ENCODE peak calls at places on chromosome 3, in four cellular contexts. W is caudate nucleus, S is uterus, L is heart left ventricle. X is an unnamed sample.

GRCh38 chr3:115961390-115961789 is 338.1 kb downstream of the GAP43 start:
- DNase-seq in W (no peak), S (no peak), L (no peak), X (no peak)

GRCh38 chr3:127911421-127911931 is 3.6 kb upstream of the KBTBD12 start:
- DNase-seq in W (no peak), S (no peak), L (no peak), X (no peak)

GRCh38 chr3:171028025-171028778 is 1.7 kb upstream of the SLC2A2 start:
- DNase-seq in W (no peak), S (peak), L (peak), X (peak)

GRCh38 chr3:120093119-120093922 is 926 bp downstream of the GSK3B start:
- DNase-seq in W (no peak), S (no peak), L (peak), X (no peak)

GRCh38 chr3:52341123-52341522 is 25.0 kb downstream of the DNAH1 start:
- DNase-seq in W (no peak), S (no peak), L (peak), X (no peak)

GRCh38 chr3:165195628-165196576 is at the start of gene SLITRK3:
- DNase-seq in W (no peak), S (peak), L (no peak), X (no peak)

GRCh38 chr3:177237206-177237605 is 39.9 kb upstream of the TBL1XR1 start:
- DNase-seq in W (no peak), S (no peak), L (no peak), X (no peak)

GRCh38 chr3:56188201-56188600 is 280.1 kb downstream of the ERC2 start:
- DNase-seq in W (no peak), S (no peak), L (no peak), X (no peak)

GRCh38 chr3:159128628-159129027 is 326.8 kb downstream of the MFSD1 start:
- DNase-seq in W (no peak), S (no peak), L (no peak), X (no peak)

GRCh38 chr3:79517766-79518413 is 249.9 kb downstream of the ROBO1 start:
- DNase-seq in W (no peak), S (no peak), L (no peak), X (no peak)

GRCh38 chr3:61182648-61183047 is 68.6 kb downstream of the FHIT start:
- DNase-seq in W (no peak), S (no peak), L (no peak), X (no peak)

GRCh38 chr3:178060406-178060805 is 475.8 kb upstream of the KCNMB2 start:
- DNase-seq in W (no peak), S (peak), L (no peak), X (no peak)

GRCh38 chr3:137948400-137949072 is 61.4 kb upstream of the CLDN18 start:
- DNase-seq in W (no peak), S (no peak), L (no peak), X (no peak)

GRCh38 chr3:21531909-21532308 is 219.1 kb downstream of the ZNF385D start:
- DNase-seq in W (no peak), S (no peak), L (no peak), X (no peak)

GRCh38 chr3:4820296-4821121 is 158.7 kb upstream of the BHLHE40 start:
- DNase-seq in W (no peak), S (no peak), L (no peak), X (peak)

GRCh38 chr3:187919018-187919417 is 173.8 kb upstream of the BCL6 start:
- DNase-seq in W (no peak), S (no peak), L (no peak), X (peak)

GRCh38 chr3:42750834-42751233 is 22.2 kb downstream of the CCDC13 start:
- DNase-seq in W (no peak), S (no peak), L (no peak), X (no peak)

GRCh38 chr3:133890037-133890436 is 5.6 kb downstream of the RAB6B start:
- DNase-seq in W (no peak), S (no peak), L (no peak), X (no peak)

GRCh38 chr3:18223591-18224338 is 201.4 kb downstream of the SATB1 start:
- DNase-seq in W (no peak), S (no peak), L (no peak), X (no peak)

GRCh38 chr3:39208463-39209055 is 16.2 kb upstream of the XIRP1 start:
- DNase-seq in W (no peak), S (peak), L (no peak), X (peak)

GRCh38 chr3:110180733-110181132 is 843.4 kb upstream of the DPPA4 start:
- DNase-seq in W (no peak), S (peak), L (no peak), X (no peak)

GRCh38 chr3:159785276-159785675 is 203.4 kb upstream of the IL12A start:
- DNase-seq in W (no peak), S (no peak), L (no peak), X (no peak)

GRCh38 chr3:187968883-187969580 is 184.9 kb upstream of the LPP start:
- DNase-seq in W (no peak), S (no peak), L (no peak), X (no peak)

GRCh38 chr3:134033315-134033996 is 3.7 kb upstream of the SLCO2A1 start:
- DNase-seq in W (no peak), S (no peak), L (no peak), X (no peak)

GRCh38 chr3:45043715-45044299 is 17.7 kb downstream of the CLEC3B start:
- DNase-seq in W (no peak), S (peak), L (no peak), X (no peak)

GRCh38 chr3:135792174-135792573 is 173.4 kb upstream of the PPP2R3A start:
- DNase-seq in W (no peak), S (no peak), L (no peak), X (no peak)

GRCh38 chr3:156563900-156564682 is 9.2 kb upstream of the SSR3 start:
- DNase-seq in W (no peak), S (no peak), L (no peak), X (no peak)

GRCh38 chr3:156536524-156537316 is 18.2 kb downstream of the SSR3 start:
- DNase-seq in W (no peak), S (no peak), L (no peak), X (no peak)

GRCh38 chr3:14047027-14047426 is 77.6 kb downstream of the CHCHD4 start:
- DNase-seq in W (no peak), S (no peak), L (no peak), X (no peak)

GRCh38 chr3:14042680-14043079 is 82.0 kb downstream of the CHCHD4 start:
- DNase-seq in W (no peak), S (no peak), L (no peak), X (no peak)

DNA sequence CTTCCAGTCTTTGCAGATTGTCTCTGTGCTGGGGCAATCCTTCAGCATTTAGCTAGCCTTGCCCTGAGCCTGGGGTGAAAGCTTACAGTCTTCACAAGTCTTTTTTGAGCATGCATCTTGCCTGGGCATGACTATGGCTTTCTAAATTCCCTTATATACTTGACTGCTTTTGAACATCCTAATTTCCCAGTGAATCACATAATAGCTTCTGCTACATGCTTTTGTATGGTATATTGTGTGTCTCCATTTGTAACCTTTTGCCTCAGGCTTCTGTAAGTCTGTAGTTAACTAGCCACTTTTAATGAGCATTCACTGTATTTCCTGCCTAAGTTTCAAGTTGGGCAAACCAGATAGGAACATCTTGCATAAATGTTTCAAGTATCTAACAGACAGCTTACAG is 76.8 kb downstream of the CHCHD4 start:
- DNase-seq in W (no peak), S (no peak), L (no peak), X (no peak)
- H3K27ac ChIP-seq in W (no peak), S (no peak), L (no peak), X (no peak)

DNA sequence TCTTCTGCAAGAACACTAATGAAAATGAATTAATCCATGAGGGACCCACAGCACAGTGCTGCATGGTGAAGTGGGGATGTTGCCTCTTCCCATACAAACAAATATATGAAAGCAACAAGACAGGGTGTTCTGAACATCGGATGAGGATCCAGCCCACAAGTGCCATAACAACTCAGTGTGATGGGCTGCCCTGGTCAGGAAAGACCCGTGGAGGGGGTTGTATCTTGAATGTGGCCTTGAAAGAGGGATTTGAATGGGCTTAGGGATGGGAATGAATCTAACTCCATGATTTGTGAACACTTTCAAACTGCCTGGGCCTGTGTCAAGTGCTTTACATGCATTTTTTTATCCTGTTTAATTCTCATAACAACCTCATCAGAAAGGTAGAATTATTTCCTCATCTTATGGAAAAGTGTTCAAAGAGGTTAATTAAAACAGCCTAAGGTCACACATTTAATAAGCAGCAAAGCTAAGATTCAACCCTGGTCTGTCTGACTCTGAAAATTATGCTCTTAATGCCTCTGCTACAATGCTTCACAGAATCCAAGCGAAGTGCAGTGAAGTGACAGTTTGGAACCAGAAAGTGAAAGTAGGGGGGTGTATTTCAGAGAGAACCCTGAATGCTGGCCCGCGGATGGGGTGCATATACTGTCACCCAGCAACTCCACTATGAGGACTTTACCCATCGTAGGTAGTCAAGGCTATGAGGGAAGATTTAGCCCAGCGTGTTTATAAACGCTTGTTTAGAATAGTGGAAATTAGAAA is 65.6 kb upstream of the HEG1 start:
- DNase-seq in W (no peak), S (no peak), L (no peak), X (no peak)
- H3K27ac ChIP-seq in W (peak), S (no peak), L (no peak), X (no peak)

GRCh38 chr3:197512691-197513571 is 42.8 kb downstream of the BDH1 start:
- DNase-seq in W (no peak), S (no peak), L (no peak), X (no peak)

GRCh38 chr3:197511853-197512635 is 43.7 kb downstream of the BDH1 start:
- DNase-seq in W (no peak), S (no peak), L (no peak), X (no peak)

GRCh38 chr3:197513953-197514785 is 41.6 kb downstream of the BDH1 start:
- DNase-seq in W (no peak), S (no peak), L (no peak), X (no peak)

GRCh38 chr3:197516517-197516889 is 39.3 kb downstream of the BDH1 start:
- DNase-seq in W (no peak), S (no peak), L (no peak), X (no peak)

GRCh38 chr3:197514786-197515090 is 41.0 kb downstream of the BDH1 start:
- DNase-seq in W (no peak), S (no peak), L (no peak), X (no peak)
- H3K27ac ChIP-seq in W (no peak), S (no peak), L (no peak), X (no peak)

GRCh38 chr3:113218679-113219040 is 7.3 kb downstream of the BOC start:
- DNase-seq in W (no peak), S (no peak), L (no peak), X (no peak)

GRCh38 chr3:113219605-113220300 is 8.4 kb downstream of the BOC start:
- DNase-seq in W (no peak), S (no peak), L (no peak), X (no peak)

GRCh38 chr3:113214917-113215595 is 3.7 kb downstream of the BOC start:
- DNase-seq in W (no peak), S (no peak), L (no peak), X (no peak)

GRCh38 chr3:113216393-113216792 is 5.0 kb downstream of the BOC start:
- DNase-seq in W (no peak), S (no peak), L (no peak), X (no peak)

GRCh38 chr3:113218011-113218678 is 6.8 kb downstream of the BOC start:
- DNase-seq in W (no peak), S (no peak), L (no peak), X (no peak)
- H3K27ac ChIP-seq in W (no peak), S (peak), L (no peak), X (no peak)

DNA sequence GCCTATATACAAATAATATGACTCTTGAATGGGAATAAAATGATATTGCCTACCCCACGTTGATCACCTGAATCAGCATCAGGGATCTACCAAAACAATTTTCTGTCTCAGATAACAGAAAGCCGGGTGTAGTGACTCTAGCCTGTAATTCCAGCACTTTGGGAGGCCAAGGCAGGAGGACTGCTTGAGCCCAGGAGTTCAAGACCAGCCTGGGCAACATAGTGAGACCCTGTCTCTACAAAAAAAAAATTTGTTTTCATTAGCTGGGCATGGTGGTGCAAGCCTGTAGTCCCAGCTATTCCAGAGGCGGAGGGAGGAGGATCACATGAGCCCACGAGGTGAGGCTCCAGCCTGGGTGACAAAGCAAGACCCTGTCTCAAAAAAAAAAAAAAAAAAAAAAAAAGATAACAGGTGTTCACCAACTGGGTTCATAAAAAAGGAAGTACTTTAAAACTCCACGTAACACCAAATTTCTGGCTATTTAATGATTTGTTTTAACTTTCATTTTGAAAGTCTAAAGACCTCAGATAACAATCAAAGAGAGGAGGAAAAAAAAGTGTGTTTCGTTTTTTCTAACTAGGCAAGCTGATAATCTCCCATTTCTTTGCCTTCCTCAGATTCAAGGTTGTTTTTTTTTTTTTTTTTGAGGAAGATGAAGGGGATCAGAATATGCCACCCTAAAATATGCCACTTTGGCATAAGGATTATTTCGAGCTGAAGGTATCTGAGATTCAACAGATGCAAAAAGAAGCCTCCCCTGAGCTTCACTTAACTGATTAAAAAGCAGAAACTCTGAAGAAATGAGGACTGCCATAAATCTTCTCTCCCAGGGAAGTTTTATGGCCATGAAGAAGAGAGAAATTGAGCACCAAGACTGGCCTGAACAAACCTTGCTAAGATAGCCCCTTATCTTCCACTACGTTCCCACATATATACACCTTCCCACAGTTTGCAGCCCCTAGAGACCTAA is 44.1 kb downstream of the TRANK1 start:
- DNase-seq in W (no peak), S (no peak), L (no peak), X (no peak)
- H3K27ac ChIP-seq in W (no peak), S (no peak), L (no peak), X (peak)

GRCh38 chr3:99842826-99843589 is 25.3 kb downstream of the CMSS1 start:
- DNase-seq in W (no peak), S (no peak), L (no peak), X (no peak)
- H3K27ac ChIP-seq in W (no peak), S (peak), L (peak), X (no peak)

GRCh38 chr3:32818431-32819085 is 761 bp downstream of the TRIM71 start:
- DNase-seq in W (no peak), S (no peak), L (no peak), X (no peak)

GRCh38 chr3:32817561-32818430 is at the start of gene TRIM71:
- DNase-seq in W (no peak), S (no peak), L (no peak), X (no peak)

GRCh38 chr3:32819581-32820348 is 2.0 kb downstream of the TRIM71 start:
- DNase-seq in W (no peak), S (no peak), L (no peak), X (no peak)

GRCh38 chr3:32820430-32820829 is 2.6 kb downstream of the TRIM71 start:
- DNase-seq in W (no peak), S (no peak), L (no peak), X (no peak)

DNA sequence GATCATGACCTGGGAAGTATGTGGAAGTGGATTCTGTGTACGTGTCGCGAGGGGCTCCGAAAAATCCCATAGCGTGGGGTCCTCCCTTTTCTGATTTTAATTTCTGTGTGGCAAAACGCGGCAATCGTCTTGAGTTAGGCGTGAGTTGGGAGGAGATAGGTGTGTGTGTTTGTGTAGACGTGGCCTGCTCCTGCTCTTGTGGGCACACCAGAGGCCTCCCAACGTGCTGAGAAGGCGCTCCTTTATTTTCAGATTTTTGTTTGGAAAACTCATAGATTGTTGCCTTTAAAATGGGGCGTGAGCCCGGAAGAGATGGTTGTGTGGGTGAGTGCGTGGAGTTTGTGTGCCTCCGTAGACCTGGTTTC is 1.3 kb downstream of the TRIM71 start:
- DNase-seq in W (no peak), S (no peak), L (no peak), X (no peak)
- H3K27ac ChIP-seq in W (no peak), S (no peak), L (no peak), X (no peak)

GRCh38 chr3:197539651-197540051 is 16.1 kb downstream of the BDH1 start:
- DNase-seq in W (no peak), S (no peak), L (no peak), X (no peak)

GRCh38 chr3:197541756-197542539 is 13.8 kb downstream of the BDH1 start:
- DNase-seq in W (no peak), S (peak), L (no peak), X (no peak)

GRCh38 chr3:197545111-197545510 is 10.7 kb downstream of the BDH1 start:
- DNase-seq in W (no peak), S (no peak), L (no peak), X (no peak)

GRCh38 chr3:197540961-197541377 is 14.8 kb downstream of the BDH1 start:
- DNase-seq in W (no peak), S (no peak), L (no peak), X (no peak)

DNA sequence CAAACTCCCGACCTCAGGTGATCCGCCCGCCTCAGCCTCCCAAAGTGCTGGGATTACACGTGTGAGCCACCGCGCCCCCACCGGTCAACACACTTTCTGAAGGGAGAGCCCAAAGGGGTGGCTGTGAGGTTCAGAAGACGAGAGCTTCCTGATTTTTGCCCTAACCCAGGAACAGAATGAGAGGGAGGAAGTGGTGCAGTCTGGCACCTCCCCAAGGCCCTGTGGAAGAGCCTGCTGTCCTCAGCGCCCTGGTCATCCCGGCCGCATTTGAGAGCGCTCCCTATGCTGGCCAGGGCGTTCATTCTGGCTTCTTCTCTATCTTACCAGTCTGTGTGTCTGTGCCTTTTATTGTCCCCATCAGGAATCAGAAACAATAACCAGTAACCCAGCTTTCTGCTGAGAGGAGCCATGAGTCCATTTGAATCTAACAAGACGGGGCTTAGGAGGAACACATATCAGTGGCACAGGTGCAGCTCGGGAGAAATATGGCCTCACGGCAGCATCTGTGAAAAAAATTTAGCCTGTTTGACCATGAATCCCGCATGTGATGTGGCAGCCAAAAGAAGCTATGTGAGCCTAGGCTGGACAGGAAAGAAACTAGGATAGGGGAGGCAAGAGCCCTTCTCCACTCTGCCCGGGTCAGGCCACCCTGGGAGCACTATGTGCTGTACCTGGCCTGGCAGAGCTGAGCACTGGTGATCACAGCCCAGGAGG is 12.9 kb downstream of the BDH1 start:
- DNase-seq in W (no peak), S (no peak), L (no peak), X (no peak)
- H3K27ac ChIP-seq in W (no peak), S (no peak), L (no peak), X (no peak)